ENCODE peak calls at places on chromosomes 13 and 19, in nine cellular contexts. R is left ventricle myocardium inferior; S is CD8-positive, alpha-beta T cell; P is uterus; B is fibroblast of pulmonary artery; X is mesothelial cell of epicardium; J is glutamatergic neuron; O is HCT116; I is body of pancreas. K is an unnamed sample.
A peak's percentile ranks its signal among the peaks of the same experiment; 100 is the strongest.

GRCh38 chr13:79406597-79406908 is 498 bp upstream of the RBM26 start:
- DNase-seq in I (no peak), S (no peak), J (no peak), R (no peak), O (no peak), B (no peak), X (no peak), P (no peak), K (no peak)

GRCh38 chr13:36766295-36766694 is 52.7 kb upstream of the RFXAP start:
- DNase-seq in I (no peak), J (no peak), R (no peak), O (peak; percentile 13), P (no peak), X (no peak), S (no peak), B (peak; percentile 71), K (no peak)

GRCh38 chr13:24693862-24694471 is 13.8 kb downstream of the ATP12A start:
- DNase-seq in O (peak; percentile 74), R (no peak), P (no peak), I (peak; percentile 61), S (peak; percentile 28), B (peak; percentile 58), J (peak; percentile 52), X (no peak), K (peak; percentile 24)

GRCh38 chr19:55553217-55554182 is 8.2 kb upstream of the SBK3 start:
- DNase-seq in I (no peak), S (no peak), O (no peak), J (no peak), B (no peak), X (no peak), P (no peak), R (no peak), K (no peak)

GRCh38 chr13:42039946-42040729 is 8.3 kb upstream of the DGKH start:
- DNase-seq in X (peak; percentile 79), B (peak; percentile 89), P (peak; percentile 93), O (peak; percentile 35), I (peak; percentile 88), J (peak; percentile 84), S (peak; percentile 87), R (peak; percentile 95), K (peak; percentile 75)

GRCh38 chr13:110799246-110800236 is 86.0 kb downstream of the ING1 start:
- DNase-seq in S (no peak), R (no peak), P (peak; percentile 78), B (peak; percentile 96), O (no peak), I (peak; percentile 39), X (no peak), J (no peak), K (no peak)

GRCh38 chr13:92804346-92804745 is 422.3 kb upstream of the GPC6 start:
- DNase-seq in J (no peak), R (no peak), S (no peak), X (no peak), P (no peak), O (no peak), I (no peak), B (peak; percentile 28), K (no peak)

GRCh38 chr19:15252398-15253018 is 20.3 kb upstream of the EPHX3 start:
- DNase-seq in R (no peak), S (no peak), P (no peak), O (no peak), X (no peak), J (no peak), B (peak; percentile 58), I (no peak), K (no peak)

GRCh38 chr13:102569488-102569887 is 27.3 kb upstream of the TPP2 start:
- DNase-seq in J (no peak), X (no peak), R (no peak), O (no peak), B (peak; percentile 44), S (no peak), P (no peak), I (no peak), K (no peak)

GRCh38 chr13:25489238-25489637 is 117.5 kb downstream of the ATP8A2 start:
- DNase-seq in J (no peak), B (no peak), O (no peak), X (no peak), P (no peak), I (no peak), S (no peak), R (no peak), K (no peak)

GRCh38 chr13:42753697-42754096 is 27.7 kb upstream of the FAM216B start:
- DNase-seq in I (no peak), B (no peak), P (no peak), R (no peak), S (no peak), J (no peak), X (no peak), O (no peak), K (no peak)

GRCh38 chr19:15264061-15264932 is 32.0 kb upstream of the EPHX3 start:
- DNase-seq in B (peak; percentile 80), R (peak; percentile 77), S (peak; percentile 75), P (peak; percentile 81), X (peak; percentile 55), I (peak; percentile 81), J (peak; percentile 93), O (peak; percentile 45), K (peak; percentile 71)

DNA sequence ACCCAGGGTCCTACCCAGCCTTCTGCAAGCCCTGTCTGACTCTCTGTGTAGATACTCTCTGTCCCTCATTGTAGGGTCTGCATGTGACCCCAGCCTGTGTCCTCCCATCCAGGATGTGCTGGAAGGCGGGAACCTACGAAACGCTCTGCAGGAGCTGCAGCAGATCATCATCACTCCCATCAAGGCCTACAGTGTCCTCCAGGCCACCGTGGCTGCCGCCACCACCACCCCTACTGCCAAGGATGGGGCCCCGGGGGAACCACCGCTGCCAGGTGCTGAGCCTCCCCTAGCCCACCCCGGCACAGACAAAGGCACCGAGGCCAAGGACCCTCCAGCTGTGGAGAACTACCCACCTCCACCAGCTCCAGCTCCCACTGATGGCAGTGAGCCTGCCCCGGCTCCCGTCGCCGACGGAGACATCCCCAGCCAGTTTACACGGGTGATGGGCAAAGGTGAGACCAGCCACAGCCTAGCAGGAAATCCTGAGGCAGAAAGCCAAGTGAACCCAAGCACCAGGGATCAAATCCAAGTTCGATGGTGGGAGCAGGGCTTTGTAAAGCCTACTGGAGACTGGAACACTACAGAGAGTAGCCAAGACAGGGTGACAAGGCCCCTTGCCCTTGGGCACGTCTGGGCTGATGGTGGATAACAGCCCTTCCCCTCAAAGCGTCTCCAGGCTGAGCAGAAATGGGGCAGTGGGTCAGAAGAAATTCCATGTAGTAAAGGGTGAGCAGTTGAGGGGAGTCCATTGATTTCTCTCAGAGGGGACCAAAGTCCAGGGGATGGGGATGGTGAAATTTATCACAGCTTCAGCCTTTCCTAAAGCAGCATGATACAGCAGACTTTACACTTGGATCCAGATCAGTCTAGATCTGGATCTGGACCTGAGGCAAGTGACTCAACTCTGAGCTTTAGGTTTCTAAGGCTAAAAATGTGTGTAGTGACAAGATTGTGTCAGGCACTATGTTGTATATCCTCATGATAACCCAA is 13.2 kb downstream of the PAF1 start:
- DNase-seq in J (no peak), P (no peak), B (no peak), R (no peak), O (no peak), X (no peak), I (no peak), S (no peak), K (no peak)
- TF ChIP-seq CTCF in J (no peak), P (no peak), B (no peak), R (no peak), O (no peak), X (no peak), I (no peak), S (no peak), K (no peak)

GRCh38 chr19:52959613-52960295 is 2.9 kb downstream of the ZNF816 start:
- DNase-seq in I (no peak), P (no peak), J (no peak), S (no peak), O (no peak), X (no peak), R (no peak), B (no peak), K (no peak)

GRCh38 chr19:52963229-52963760 is 614 bp upstream of the ZNF816 start:
- DNase-seq in R (peak; percentile 20), J (peak; percentile 41), I (no peak), X (peak; percentile 33), O (no peak), P (peak; percentile 20), S (no peak), B (no peak), K (no peak)

GRCh38 chr19:52961981-52962380 is 700 bp downstream of the ZNF816 start:
- DNase-seq in O (no peak), B (no peak), R (no peak), I (no peak), S (no peak), X (no peak), J (no peak), P (no peak), K (no peak)

GRCh38 chr19:52957591-52957990 is 5.1 kb downstream of the ZNF816 start:
- DNase-seq in R (no peak), P (no peak), B (no peak), O (no peak), J (no peak), X (no peak), S (no peak), I (no peak), K (no peak)

DNA sequence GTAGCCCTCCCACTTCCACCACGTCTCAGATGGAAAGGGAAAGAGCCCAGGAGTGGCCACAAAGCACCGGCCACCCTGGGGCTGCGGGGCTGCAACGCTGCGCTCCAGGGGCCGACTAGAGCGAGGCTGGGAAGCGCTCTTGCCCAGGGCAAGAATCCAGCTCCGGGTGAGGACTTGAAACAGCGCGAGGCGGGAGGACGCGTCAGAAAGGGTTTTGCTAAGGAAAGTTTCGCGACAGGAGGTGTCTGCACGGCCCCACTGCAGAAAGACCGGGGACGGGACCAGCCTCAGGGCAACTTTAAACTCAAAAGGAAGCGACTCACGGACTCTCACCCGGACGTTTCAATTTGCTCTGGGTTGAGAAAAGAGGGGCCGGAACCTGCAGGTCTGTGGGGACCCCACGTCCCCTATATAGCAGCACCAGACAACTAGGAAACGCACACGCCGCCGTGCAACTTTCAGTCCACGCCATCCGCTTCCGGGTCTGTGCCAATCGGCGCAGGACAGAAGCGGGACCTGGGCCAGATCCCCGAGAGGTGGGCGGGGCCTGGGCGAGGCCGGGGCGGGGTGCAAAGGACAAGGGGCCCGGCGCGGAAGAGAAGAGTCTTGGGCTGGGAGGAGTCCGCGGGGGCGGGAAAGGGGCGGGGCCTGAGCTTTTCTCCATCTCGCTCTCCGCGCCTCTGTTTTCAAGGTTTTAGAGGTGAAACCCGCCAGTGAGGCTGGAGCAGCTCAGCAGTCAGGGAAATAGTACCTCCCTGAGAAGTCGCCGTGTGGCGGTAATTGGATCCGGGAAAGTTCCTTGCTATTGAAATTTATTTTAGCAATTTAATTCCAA is at the start of gene ZNF816:
- DNase-seq in I (peak; percentile 98), P (peak; percentile 98), S (peak; percentile 99), B (peak; percentile 94), J (peak; percentile 99), O (peak; percentile 79), X (peak; percentile 95), R (peak; percentile 99), K (peak; percentile 98)
- TF ChIP-seq CTCF in I (no peak), P (no peak), S (no peak), B (no peak), J (no peak), O (no peak), X (no peak), R (no peak), K (no peak)

GRCh38 chr19:10478903-10479384 is 24.2 kb downstream of the KEAP1 start:
- DNase-seq in P (peak; percentile 95), B (peak; percentile 90), J (peak; percentile 82), S (peak; percentile 83), X (no peak), O (peak; percentile 80), R (peak; percentile 92), I (peak; percentile 95), K (peak; percentile 26)
- TF ChIP-seq CTCF in P (peak; percentile 88), B (peak; percentile 25), J (peak; percentile 68), S (peak; percentile 74), X (peak; percentile 32), O (peak; percentile 45), R (peak; percentile 89), I (peak; percentile 85), K (peak; percentile 58)

GRCh38 chr13:54536112-54536511 is 1507.5 kb downstream of the OLFM4 start:
- DNase-seq in R (no peak), B (no peak), O (no peak), P (no peak), S (no peak), I (peak; percentile 3), X (no peak), J (no peak), K (no peak)
- TF ChIP-seq CTCF in R (peak; percentile 19), B (no peak), O (no peak), P (no peak), S (no peak), I (peak; percentile 22), X (no peak), J (peak; percentile 35), K (peak; percentile 45)